ENCODE peak calls at places on chromosome 3, in eight cellular contexts. I is T follicular helper cell, E is progenitor cell of endocrine pancreas, Z is NT2/D1, Q is T1000, L is NCI-H1417, U is choroid plexus epithelial cell, O is kidney glomerular epithelial cell. M is an unnamed sample.

GRCh38 chr3:89682556-89682955 is 575.1 kb downstream of the EPHA3 start:
- DNase-seq in I (no peak), E (no peak), Z (no peak), Q (no peak), L (no peak), U (no peak), O (no peak), M (no peak)

GRCh38 chr3:30184102-30184810 is 422.1 kb upstream of the TGFBR2 start:
- DNase-seq in I (no peak), E (no peak), Z (no peak), Q (no peak), L (no peak), U (no peak), O (no peak), M (no peak)

GRCh38 chr3:136838641-136839555 is 20.0 kb downstream of the SLC35G2 start:
- DNase-seq in I (no peak), E (no peak), Z (no peak), Q (no peak), L (peak), U (peak), O (peak), M (peak)

GRCh38 chr3:16329792-16330061 is 64.7 kb downstream of the OXNAD1 start:
- DNase-seq in I (no peak), E (no peak), Z (no peak), Q (no peak), L (peak), U (no peak), O (no peak), M (no peak)

GRCh38 chr3:114686624-114687023 is 392.8 kb downstream of the TIGIT start:
- DNase-seq in I (no peak), E (no peak), Z (no peak), Q (no peak), L (no peak), U (peak), O (no peak), M (no peak)

GRCh38 chr3:30768703-30769550 is 125.5 kb downstream of the GADL1 start:
- DNase-seq in I (peak), E (peak), Z (peak), Q (peak), L (peak), U (peak), O (peak), M (peak)

GRCh38 chr3:189324538-189325138 is 152.9 kb downstream of the TPRG1 start:
- DNase-seq in I (peak), E (no peak), Z (no peak), Q (peak), L (peak), U (peak), O (peak), M (peak)

GRCh38 chr3:150691414-150692040 is 12.2 kb downstream of the ERICH6 start:
- DNase-seq in I (no peak), E (no peak), Z (no peak), Q (no peak), L (no peak), U (no peak), O (no peak), M (no peak)

GRCh38 chr3:123090700-123091585 is 24.1 kb downstream of the PDIA5 start:
- DNase-seq in I (no peak), E (no peak), Z (no peak), Q (no peak), L (peak), U (no peak), O (no peak), M (peak)

GRCh38 chr3:149968216-149968615 is 2.5 kb downstream of the PFN2 start:
- DNase-seq in I (no peak), E (no peak), Z (no peak), Q (no peak), L (no peak), U (peak), O (no peak), M (peak)

GRCh38 chr3:167406876-167407492 is 26.9 kb upstream of the ZBBX start:
- DNase-seq in I (no peak), E (peak), Z (peak), Q (no peak), L (peak), U (peak), O (peak), M (peak)

GRCh38 chr3:189863031-189863430 is 231.8 kb downstream of the TP63 start:
- DNase-seq in I (no peak), E (no peak), Z (no peak), Q (no peak), L (no peak), U (no peak), O (no peak), M (no peak)

GRCh38 chr3:43379343-43379742 is 93.0 kb downstream of the SNRK start:
- DNase-seq in I (no peak), E (no peak), Z (no peak), Q (no peak), L (no peak), U (peak), O (no peak), M (no peak)

GRCh38 chr3:136818851-136819783 is at the start of gene SLC35G2:
- DNase-seq in I (no peak), E (peak), Z (no peak), Q (peak), L (peak), U (peak), O (peak), M (peak)

GRCh38 chr3:189303584-189303983 is 131.8 kb downstream of the TPRG1 start:
- DNase-seq in I (no peak), E (no peak), Z (no peak), Q (no peak), L (no peak), U (no peak), O (no peak), M (no peak)